ENCODE peak calls at places on chromosomes 3 and 15, in four cellular contexts. One of them, this sample, is unnamed.

GRCh38 chr15:91469627-91470567 is 369.8 kb downstream of the SV2B start:
- DNase-seq in activated T-cell treated with anti-CD3 and anti-CD28 coated beads for 1 hour: peak; percentile 54
- DNase-seq in MCF 10A: no peak
- DNase-seq in naive thymus-derived CD8-positive, alpha-beta T cell: peak; percentile 24
- DNase-seq in this sample: peak; percentile 38

GRCh38 chr3:27127195-27127594 is 242.0 kb downstream of the NEK10 start:
- DNase-seq in activated T-cell treated with anti-CD3 and anti-CD28 coated beads for 1 hour: no peak
- DNase-seq in naive thymus-derived CD8-positive, alpha-beta T cell: no peak
- DNase-seq in MCF 10A: no peak
- DNase-seq in this sample: no peak

GRCh38 chr3:139312959-139313358 is 30.9 kb upstream of the MRPS22 start:
- DNase-seq in MCF 10A: peak; percentile 36
- DNase-seq in naive thymus-derived CD8-positive, alpha-beta T cell: no peak
- DNase-seq in activated T-cell treated with anti-CD3 and anti-CD28 coated beads for 1 hour: no peak
- DNase-seq in this sample: no peak

GRCh38 chr3:53023072-53023823 is 22.6 kb downstream of the SFMBT1 start:
- DNase-seq in activated T-cell treated with anti-CD3 and anti-CD28 coated beads for 1 hour: no peak
- DNase-seq in MCF 10A: no peak
- DNase-seq in naive thymus-derived CD8-positive, alpha-beta T cell: no peak
- DNase-seq in this sample: no peak

GRCh38 chr15:26838742-26839460 is 28.0 kb upstream of the GABRA5 start:
- DNase-seq in MCF 10A: no peak
- DNase-seq in activated T-cell treated with anti-CD3 and anti-CD28 coated beads for 1 hour: no peak
- DNase-seq in naive thymus-derived CD8-positive, alpha-beta T cell: no peak
- DNase-seq in this sample: no peak

GRCh38 chr3:150370129-150370602 is 37.9 kb upstream of the TSC22D2 start:
- DNase-seq in naive thymus-derived CD8-positive, alpha-beta T cell: no peak
- DNase-seq in MCF 10A: peak; percentile 95
- DNase-seq in activated T-cell treated with anti-CD3 and anti-CD28 coated beads for 1 hour: no peak
- DNase-seq in this sample: no peak

GRCh38 chr3:28743843-28744242 is 395.2 kb upstream of the AZI2 start:
- DNase-seq in MCF 10A: peak; percentile 11
- DNase-seq in activated T-cell treated with anti-CD3 and anti-CD28 coated beads for 1 hour: no peak
- DNase-seq in naive thymus-derived CD8-positive, alpha-beta T cell: no peak
- DNase-seq in this sample: no peak

GRCh38 chr3:124995460-124995994 is 60.3 kb downstream of the HEG1 start:
- DNase-seq in naive thymus-derived CD8-positive, alpha-beta T cell: peak; percentile 53
- DNase-seq in activated T-cell treated with anti-CD3 and anti-CD28 coated beads for 1 hour: peak; percentile 4
- DNase-seq in MCF 10A: peak; percentile 62
- DNase-seq in this sample: peak; percentile 25

GRCh38 chr3:12143949-12144504 is 14.7 kb downstream of the TIMP4 start:
- DNase-seq in MCF 10A: peak; percentile 90
- DNase-seq in naive thymus-derived CD8-positive, alpha-beta T cell: no peak
- DNase-seq in activated T-cell treated with anti-CD3 and anti-CD28 coated beads for 1 hour: no peak
- DNase-seq in this sample: no peak

GRCh38 chr3:98778852-98779379 is 15.8 kb downstream of the ST3GAL6 start:
- DNase-seq in activated T-cell treated with anti-CD3 and anti-CD28 coated beads for 1 hour: no peak
- DNase-seq in MCF 10A: peak; percentile 87
- DNase-seq in naive thymus-derived CD8-positive, alpha-beta T cell: no peak
- DNase-seq in this sample: no peak

GRCh38 chr3:30826381-30827061 is 67.9 kb downstream of the GADL1 start:
- DNase-seq in MCF 10A: peak; percentile 5
- DNase-seq in naive thymus-derived CD8-positive, alpha-beta T cell: no peak
- DNase-seq in activated T-cell treated with anti-CD3 and anti-CD28 coated beads for 1 hour: no peak
- DNase-seq in this sample: no peak

This sample was measured in activated T-helper 2 cell treated with anti-CD3 and anti-CD28 coated beads, Interferon-gamma antibody, Interleukin-2, Interleukin-4, amounts not matched to agents 10 μg/mL and 5 μg/mL and 100 μg/mL, durations not matched to agents 14 hours and 24 hours and 36 hours.